ENCODE peak calls at places on chromosomes 16 and 17, in ten cellular contexts. Y is left lung, I is cardiac muscle cell, X is pancreas, T is A549, M is cardiac fibroblast, N is AG10803, B is choroid plexus epithelial cell, V is ovary, Q is HFF-Myc. G is an unnamed sample.

GRCh38 chr17:6711081-6711674 is 2.0 kb downstream of the SLC13A5 start:
- DNase-seq in N (no peak), V (peak), B (no peak), M (no peak), T (no peak), Q (no peak), Y (no peak), I (no peak), X (no peak), G (no peak)

GRCh38 chr17:75902406-75902805 is 2.3 kb downstream of the MRPL38 start:
- DNase-seq in M (no peak), I (no peak), V (no peak), N (no peak), X (no peak), B (no peak), Q (no peak), Y (no peak), T (no peak), G (no peak)

GRCh38 chr16:68426355-68426652 is 22.0 kb downstream of the SMPD3 start:
- DNase-seq in I (no peak), T (no peak), N (peak), B (peak), V (no peak), Q (no peak), X (no peak), M (no peak), Y (peak), G (no peak)

GRCh38 chr17:46764709-46765401 is 53.6 kb downstream of the WNT3 start:
- DNase-seq in B (peak), T (no peak), N (peak), I (no peak), M (peak), V (no peak), Y (peak), Q (peak), X (peak), G (peak)

GRCh38 chr17:48555183-48555615 is 10.3 kb upstream of the HOXB2 start:
- DNase-seq in T (peak), B (no peak), X (no peak), Y (no peak), V (no peak), N (peak), M (peak), Q (no peak), I (peak), G (peak)

GRCh38 chr17:4261452-4261851 is 2.3 kb downstream of the ANKFY1 start:
- DNase-seq in V (no peak), Q (no peak), B (peak), X (no peak), I (no peak), N (no peak), Y (no peak), M (no peak), T (no peak), G (no peak)

GRCh38 chr17:74528491-74529199 is 2.6 kb downstream of the CD300LB start:
- DNase-seq in Y (peak), T (no peak), M (no peak), Q (no peak), B (no peak), V (no peak), X (no peak), I (no peak), N (no peak), G (no peak)

GRCh38 chr16:11202260-11203091 is 53.5 kb downstream of the SOCS1 start:
- DNase-seq in B (peak), T (no peak), Q (no peak), I (no peak), X (no peak), M (no peak), N (peak), Y (no peak), V (no peak), G (no peak)

GRCh38 chr16:54326266-54326662 is 39.7 kb upstream of the IRX3 start:
- DNase-seq in V (no peak), B (peak), X (no peak), T (no peak), Y (no peak), M (peak), Q (no peak), I (no peak), N (peak), G (no peak)

GRCh38 chr16:11619327-11619851 is 32.7 kb upstream of the LITAF start:
- DNase-seq in M (no peak), Y (peak), I (no peak), T (no peak), B (no peak), V (no peak), X (no peak), N (no peak), Q (no peak), G (no peak)

GRCh38 chr16:20598832-20599469 is 22.8 kb upstream of the ACSM2B start:
- DNase-seq in I (peak), M (no peak), V (no peak), N (no peak), T (no peak), X (peak), B (no peak), Y (no peak), Q (no peak), G (no peak)

GRCh38 chr17:30267625-30268024 is 24.1 kb downstream of the BLMH start:
- DNase-seq in X (no peak), M (peak), Q (no peak), V (no peak), N (no peak), B (peak), Y (no peak), I (no peak), T (no peak), G (no peak)

GRCh38 chr17:18270851-18271170 is 10.3 kb downstream of the MIEF2 start:
- DNase-seq in V (no peak), M (no peak), Y (no peak), B (no peak), I (no peak), X (no peak), T (no peak), N (no peak), Q (no peak), G (no peak)

GRCh38 chr16:14487579-14487978 is 142.5 kb downstream of the PARN start:
- DNase-seq in N (no peak), T (no peak), I (no peak), Q (no peak), V (no peak), X (no peak), Y (no peak), B (no peak), M (no peak), G (no peak)

GRCh38 chr17:7356779-7357178 is 1.8 kb downstream of the TMEM95 start:
- DNase-seq in X (no peak), N (peak), Q (no peak), V (no peak), Y (no peak), I (no peak), T (no peak), B (no peak), M (no peak), G (no peak)

GRCh38 chr16:69931631-69932030 is 19.5 kb upstream of the CLEC18A start:
- DNase-seq in Q (no peak), M (no peak), V (no peak), I (no peak), N (no peak), T (no peak), Y (no peak), B (no peak), X (no peak), G (no peak)

GRCh38 chr17:9363440-9364350 is 211.9 kb downstream of the STX8 start:
- DNase-seq in M (peak), B (peak), V (no peak), T (no peak), I (no peak), X (no peak), Y (no peak), N (no peak), Q (no peak), G (no peak)

GRCh38 chr16:88437367-88437964 is 15.6 kb upstream of the ZFPM1 start:
- DNase-seq in I (peak), M (peak), Y (no peak), Q (no peak), X (no peak), B (no peak), T (peak), V (peak), N (no peak), G (no peak)

GRCh38 chr17:30551666-30552339 is 74.6 kb downstream of the GOSR1 start:
- DNase-seq in I (no peak), B (no peak), N (no peak), Y (no peak), T (no peak), V (no peak), M (no peak), X (no peak), Q (no peak), G (no peak)

GRCh38 chr16:71540-72341 is 690 bp downstream of the RHBDF1 start:
- DNase-seq in N (peak), V (peak), M (peak), Y (peak), X (peak), Q (no peak), I (peak), T (peak), B (peak), G (no peak)

GRCh38 chr17:21286771-21287702 is 2.5 kb downstream of the MAP2K3 start:
- DNase-seq in M (no peak), B (no peak), Y (peak), T (no peak), N (no peak), I (no peak), V (no peak), Q (no peak), X (no peak), G (no peak)

GRCh38 chr17:82980632-82981031 is 98.8 kb upstream of the METRNL start:
- DNase-seq in I (no peak), B (no peak), V (no peak), X (no peak), M (no peak), N (no peak), Q (no peak), T (no peak), Y (no peak), G (no peak)

GRCh38 chr17:61567045-61567802 is 23.8 kb downstream of the NACA2 start:
- DNase-seq in B (no peak), M (no peak), T (peak), Q (no peak), I (no peak), N (no peak), Y (no peak), V (no peak), X (no peak), G (no peak)

GRCh38 chr17:55316499-55316898 is 51.7 kb downstream of the HLF start:
- DNase-seq in N (no peak), Y (no peak), Q (no peak), T (no peak), M (no peak), V (no peak), X (no peak), B (no peak), I (no peak), G (no peak)

GRCh38 chr16:10624527-10624926 is 44.1 kb upstream of the EMP2 start:
- DNase-seq in T (no peak), Q (no peak), N (no peak), I (no peak), Y (no peak), X (no peak), V (no peak), B (no peak), M (no peak), G (no peak)

GRCh38 chr16:26051078-26051477 is 359.3 kb downstream of the HS3ST4 start:
- DNase-seq in N (no peak), M (no peak), B (no peak), Y (no peak), Q (no peak), T (no peak), V (no peak), I (no peak), X (no peak), G (no peak)

GRCh38 chr17:44348234-44348987 is 3.3 kb downstream of the GRN start:
- DNase-seq in I (no peak), B (peak), M (no peak), V (no peak), X (no peak), N (peak), Q (no peak), T (no peak), Y (peak), G (no peak)

GRCh38 chr16:2709588-2709984 is 10.4 kb downstream of the PRSS27 start:
- DNase-seq in X (no peak), N (no peak), Q (no peak), B (no peak), M (no peak), I (no peak), T (no peak), Y (no peak), V (no peak), G (no peak)

GRCh38 chr16:51967566-51967965 is 579.4 kb downstream of the TOX3 start:
- DNase-seq in I (no peak), T (no peak), Y (no peak), M (no peak), V (no peak), N (no peak), B (no peak), Q (no peak), X (no peak), G (no peak)

GRCh38 chr17:74514632-74515035 is 16.6 kb downstream of the CD300LB start:
- DNase-seq in X (no peak), Q (no peak), T (peak), I (peak), N (no peak), B (no peak), V (no peak), Y (no peak), M (no peak), G (no peak)

GRCh38 chr17:43823350-43824084 is 9.4 kb downstream of the MPP3 start:
- DNase-seq in Y (peak), B (no peak), V (no peak), X (no peak), N (no peak), I (no peak), T (no peak), Q (no peak), M (no peak), G (no peak)

GRCh38 chr16:65989861-65990260 is 376.6 kb upstream of the CDH5 start:
- DNase-seq in Q (no peak), N (no peak), V (peak), X (no peak), Y (no peak), M (peak), I (no peak), B (peak), T (no peak), G (no peak)

GRCh38 chr17:32445075-32445427 is 741 bp downstream of the PSMD11 start:
- DNase-seq in N (peak), Q (peak), T (peak), V (no peak), B (peak), M (peak), Y (no peak), X (peak), I (peak), G (peak)

GRCh38 chr17:83136156-83136555 is 56.7 kb downstream of the METRNL start:
- DNase-seq in X (no peak), T (no peak), B (no peak), V (no peak), M (no peak), Y (no peak), Q (no peak), I (no peak), N (no peak), G (no peak)

GRCh38 chr17:67238976-67239375 is 6.0 kb downstream of the HELZ start:
- DNase-seq in X (no peak), T (no peak), V (no peak), B (no peak), I (peak), Y (no peak), N (no peak), M (no peak), Q (no peak), G (no peak)

GRCh38 chr17:48825446-48826381 is 5.1 kb upstream of the CALCOCO2 start:
- DNase-seq in Q (no peak), I (no peak), N (no peak), B (no peak), T (no peak), M (no peak), X (no peak), Y (no peak), V (no peak), G (no peak)

GRCh38 chr17:39980402-39981206 is at the start of gene PSMD3:
- DNase-seq in Y (peak), N (peak), B (peak), V (peak), M (peak), T (peak), X (peak), Q (peak), I (peak), G (peak)

GRCh38 chr17:39982069-39982371 is 1.4 kb downstream of the PSMD3 start:
- DNase-seq in X (no peak), V (no peak), N (no peak), B (no peak), I (no peak), M (no peak), T (no peak), Y (no peak), Q (no peak), G (no peak)

GRCh38 chr17:39979865-39980401 is 674 bp upstream of the PSMD3 start:
- DNase-seq in Q (no peak), T (peak), I (peak), M (peak), X (no peak), V (no peak), Y (no peak), B (no peak), N (no peak), G (no peak)

GRCh38 chr17:39979021-39979660 is 1.5 kb upstream of the PSMD3 start:
- DNase-seq in I (no peak), V (no peak), X (no peak), T (no peak), Y (no peak), B (peak), M (peak), Q (no peak), N (peak), G (peak)

DNA sequence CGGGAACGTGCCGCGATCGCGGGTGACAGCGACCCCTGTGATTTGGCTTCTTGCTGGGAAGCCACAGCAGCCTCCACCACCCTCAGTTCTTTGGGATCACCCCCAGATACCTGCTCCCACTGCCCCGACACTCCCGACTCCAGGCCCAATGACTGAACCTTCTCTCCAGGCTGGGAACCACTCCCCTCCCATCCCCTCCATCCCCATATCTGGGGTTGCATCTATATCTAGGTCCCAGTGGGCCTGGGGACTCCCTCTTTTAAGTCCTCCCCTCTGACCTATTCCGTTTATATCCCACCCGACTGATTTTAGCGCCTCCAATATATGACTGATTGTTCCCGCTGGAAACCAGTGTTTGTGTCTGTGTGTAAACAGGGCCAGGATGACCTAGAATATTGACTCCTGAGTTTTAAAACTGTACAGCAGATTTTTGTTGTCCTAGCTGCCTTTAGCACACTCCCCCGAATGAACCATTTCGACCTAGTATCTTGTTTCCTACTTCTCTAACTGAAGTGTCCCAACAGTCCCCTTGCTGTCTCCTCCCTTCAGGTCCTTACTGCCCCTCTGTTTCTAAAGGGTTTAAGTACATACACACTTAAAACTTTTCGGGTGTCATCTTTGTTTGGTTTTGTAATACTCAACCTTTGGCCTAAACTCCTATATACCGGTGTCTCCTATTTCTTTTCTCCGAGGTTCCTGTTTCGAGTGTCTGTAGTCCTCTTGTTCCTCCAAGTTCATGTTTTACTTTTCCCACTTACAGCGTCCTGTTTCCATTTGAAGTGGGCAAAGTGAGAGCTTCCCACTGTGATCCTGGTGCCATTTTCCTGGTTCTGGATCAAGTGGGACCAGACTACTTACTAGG is 831 bp downstream of the PSMD3 start:
- DNase-seq in Q (no peak), Y (no peak), M (no peak), I (no peak), B (peak), V (no peak), N (no peak), X (no peak), T (peak), G (no peak)
- TF ChIP-seq CTCF in Q (no peak), Y (no peak), M (no peak), I (no peak), B (no peak), V (no peak), N (no peak), X (no peak), T (no peak), G (no peak)

DNA sequence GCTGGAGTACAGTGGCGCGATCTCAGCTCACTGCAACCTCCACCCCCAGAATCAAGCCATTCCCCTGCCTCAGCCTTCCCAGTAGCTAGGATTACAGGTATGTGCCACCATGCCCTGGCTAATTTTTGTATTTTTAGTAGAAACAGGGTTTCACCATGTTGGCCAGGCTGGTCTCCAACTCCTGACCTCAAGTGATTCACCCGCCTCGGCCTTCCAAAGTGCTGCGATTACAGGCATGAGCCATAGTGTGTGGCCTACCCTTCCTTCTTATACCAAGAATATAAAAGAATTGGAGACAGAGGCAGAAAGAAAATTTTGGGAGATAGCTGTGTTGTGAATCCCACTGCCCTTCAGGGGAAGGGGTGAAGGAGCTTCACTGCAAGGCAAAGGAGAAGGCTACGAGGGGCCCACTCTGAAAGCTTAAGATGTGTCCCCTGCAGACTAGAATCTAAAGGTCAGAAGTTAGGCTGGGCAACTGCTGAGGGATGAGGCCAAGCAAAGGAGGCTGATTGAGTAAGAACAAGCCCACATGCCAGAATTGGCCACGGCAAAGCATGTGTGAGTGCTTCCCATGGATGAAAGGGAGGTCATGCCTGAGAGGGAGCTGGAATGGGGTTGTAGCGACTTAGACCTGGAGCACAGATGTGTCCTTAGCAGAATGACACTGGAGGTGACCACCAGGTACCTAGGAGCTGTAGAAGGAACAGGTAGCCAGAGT is 8.4 kb upstream of the CRYBA1 start:
- DNase-seq in N (peak), B (peak), X (no peak), Q (no peak), I (no peak), V (no peak), Y (no peak), T (no peak), M (peak), G (no peak)
- H3K4me3 ChIP-seq in N (no peak), B (no peak), X (no peak), Q (no peak), I (no peak), V (no peak), Y (no peak), T (no peak), M (no peak), G (no peak)

DNA sequence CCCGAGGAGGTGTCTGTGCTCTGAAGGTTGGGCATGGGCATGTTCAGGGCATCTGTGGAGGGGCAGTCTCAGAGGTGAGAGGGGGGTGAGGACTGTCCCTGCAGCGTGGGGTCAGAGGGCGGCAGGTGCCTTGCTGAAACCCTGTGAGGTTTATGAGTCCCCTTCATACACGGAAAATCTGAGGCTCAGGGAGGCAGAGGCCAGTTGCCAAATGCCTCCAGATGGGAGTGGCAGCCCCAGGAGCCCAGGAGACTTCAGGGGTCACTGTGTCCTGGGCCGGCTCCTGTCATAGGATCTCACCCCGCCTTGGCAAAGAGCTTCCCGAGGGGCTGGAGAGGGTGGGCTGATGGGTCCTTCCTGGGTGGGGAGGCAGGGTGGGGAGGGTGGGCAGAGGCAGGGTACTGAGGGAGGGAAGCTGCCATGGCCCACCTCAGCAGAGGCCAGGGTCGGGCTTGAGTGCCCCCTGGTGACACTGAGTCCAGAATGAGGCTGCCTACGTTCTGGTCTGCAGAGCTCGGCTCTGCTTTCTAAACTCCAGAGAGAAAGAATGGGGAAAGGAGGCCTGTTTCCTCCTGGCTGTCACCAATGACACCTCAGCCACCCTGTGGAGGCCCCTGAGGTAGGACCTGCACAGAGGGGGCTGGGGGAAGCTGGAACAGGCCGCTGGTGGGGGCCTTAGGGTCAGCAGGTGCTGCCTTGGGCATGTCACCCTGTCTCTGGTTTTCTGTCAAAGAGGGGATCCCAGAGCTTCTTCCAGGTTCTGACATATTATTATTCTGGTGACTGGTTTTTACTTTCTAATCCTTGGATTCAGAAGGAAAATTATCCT is 1.1 kb downstream of the LGALS9 start:
- DNase-seq in X (no peak), M (no peak), B (no peak), T (no peak), N (no peak), Y (no peak), Q (no peak), I (no peak), V (no peak), G (no peak)
- TF ChIP-seq CTCF in X (no peak), M (no peak), B (no peak), T (no peak), N (no peak), Y (no peak), Q (no peak), I (no peak), V (no peak), G (no peak)

GRCh38 chr17:78263063-78263735 is 31.8 kb downstream of the TMEM235 start:
- DNase-seq in Q (no peak), M (peak), Y (peak), B (peak), V (no peak), I (no peak), X (no peak), T (no peak), N (no peak), G (no peak)
- H3K4me3 ChIP-seq in Q (no peak), M (no peak), Y (no peak), B (no peak), V (no peak), I (no peak), X (no peak), T (no peak), N (no peak), G (no peak)

G was measured in AG04449.